ENCODE peak calls at places on chromosomes 5 and 9, in five cellular contexts. U, B, L, V and Z are unnamed samples.

GRCh38 chr5:127912411-127912810 is 171.2 kb upstream of the SLC12A2 start:
- DNase-seq in U (no peak), B (no peak), L (no peak), V (no peak), Z (no peak)

GRCh38 chr5:121497176-121497575 is 354.5 kb upstream of the FTMT start:
- DNase-seq in U (no peak), B (no peak), L (no peak), V (no peak), Z (no peak)

GRCh38 chr5:57386958-57387357 is 95.7 kb downstream of the ACTBL2 start:
- DNase-seq in U (no peak), B (no peak), L (no peak), V (no peak), Z (no peak)

GRCh38 chr5:95862636-95863382 is 40.3 kb upstream of the GLRX start:
- DNase-seq in U (no peak), B (no peak), L (no peak), V (peak; percentile 96), Z (no peak)

GRCh38 chr5:159210306-159210722 is 961 bp upstream of the RNF145 start:
- DNase-seq in U (peak; percentile 9), B (no peak), L (no peak), V (peak; percentile 53), Z (no peak)

GRCh38 chr9:105114318-105114717 is 130.1 kb upstream of the SLC44A1 start:
- DNase-seq in U (no peak), B (no peak), L (no peak), V (no peak), Z (no peak)

GRCh38 chr5:68848086-68848485 is 245.7 kb upstream of the SLC30A5 start:
- DNase-seq in U (no peak), B (no peak), L (no peak), V (no peak), Z (no peak)

GRCh38 chr5:37005946-37006540 is 129.5 kb downstream of the NIPBL start:
- DNase-seq in U (peak; percentile 28), B (no peak), L (peak; percentile 12), V (peak; percentile 7), Z (peak; percentile 7)

GRCh38 chr9:115939065-115939765 is 214.4 kb upstream of the PAPPA start:
- DNase-seq in U (no peak), B (no peak), L (no peak), V (no peak), Z (no peak)

DNA sequence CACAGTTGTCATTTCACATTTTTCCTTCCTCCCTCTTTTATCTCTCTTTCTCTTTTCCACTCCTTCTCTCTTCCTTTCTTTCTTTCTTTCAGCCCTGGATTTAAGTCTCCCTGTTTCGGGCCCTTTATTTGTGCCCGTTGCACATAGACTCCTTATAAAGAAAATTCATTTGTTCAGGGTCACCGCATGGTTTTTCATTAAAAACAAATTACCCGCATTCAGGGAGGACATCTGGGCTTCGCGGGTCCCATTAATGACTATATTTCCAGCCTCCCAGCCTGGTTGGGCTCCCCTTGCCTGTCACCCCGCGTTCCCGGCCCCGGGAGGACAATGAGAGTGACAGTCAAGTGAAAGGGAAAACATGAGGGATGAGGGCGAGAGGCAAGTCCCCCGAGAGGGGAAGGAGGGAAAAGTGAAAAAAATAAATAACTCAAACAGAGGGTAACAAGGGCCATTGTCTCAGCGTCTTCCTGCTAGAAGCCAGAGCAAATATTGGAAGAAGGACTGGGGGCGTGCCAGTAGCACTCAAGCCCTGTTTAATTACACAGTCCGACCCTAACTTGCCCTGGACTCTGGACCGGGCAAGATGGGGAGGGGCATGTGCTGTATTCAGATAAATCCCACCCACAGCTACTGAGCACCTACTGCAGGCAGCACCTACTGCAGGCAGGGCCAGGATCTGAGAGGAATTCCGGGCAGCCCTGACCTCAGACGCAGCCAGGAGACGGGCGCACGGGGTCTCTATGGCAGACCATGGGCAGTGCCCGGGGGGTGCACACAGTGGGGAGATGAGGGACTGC is 166.2 kb downstream of the PAX5 start:
- DNase-seq in U (no peak), B (no peak), L (no peak), V (peak; percentile 98), Z (no peak)
- TF ChIP-seq FOXM1 in U (no peak), B (no peak), L (no peak), V (no peak), Z (no peak)

DNA sequence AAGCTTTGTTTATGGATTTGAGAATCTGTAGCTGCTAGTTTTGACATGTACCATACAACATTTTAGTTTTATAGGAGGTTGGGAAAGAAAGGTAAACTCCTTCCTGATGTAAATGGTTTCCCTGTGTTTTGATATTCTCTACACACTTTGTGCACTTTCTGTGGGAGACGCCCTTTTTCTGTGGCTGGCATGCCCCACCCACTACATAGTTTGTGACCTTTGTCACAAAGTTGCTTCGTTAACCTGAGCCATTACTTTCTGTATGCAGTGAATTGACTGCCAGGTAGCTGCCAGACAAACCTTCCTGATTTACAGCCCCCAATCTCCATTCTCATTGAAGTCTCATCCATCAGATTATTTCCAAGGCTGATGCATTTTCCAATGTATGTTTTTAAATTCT is 90.6 kb downstream of the NLN start:
- DNase-seq in U (no peak), B (no peak), L (no peak), V (no peak), Z (no peak)
- TF ChIP-seq FOXM1 in U (no peak), B (no peak), L (no peak), V (no peak), Z (no peak)

DNA sequence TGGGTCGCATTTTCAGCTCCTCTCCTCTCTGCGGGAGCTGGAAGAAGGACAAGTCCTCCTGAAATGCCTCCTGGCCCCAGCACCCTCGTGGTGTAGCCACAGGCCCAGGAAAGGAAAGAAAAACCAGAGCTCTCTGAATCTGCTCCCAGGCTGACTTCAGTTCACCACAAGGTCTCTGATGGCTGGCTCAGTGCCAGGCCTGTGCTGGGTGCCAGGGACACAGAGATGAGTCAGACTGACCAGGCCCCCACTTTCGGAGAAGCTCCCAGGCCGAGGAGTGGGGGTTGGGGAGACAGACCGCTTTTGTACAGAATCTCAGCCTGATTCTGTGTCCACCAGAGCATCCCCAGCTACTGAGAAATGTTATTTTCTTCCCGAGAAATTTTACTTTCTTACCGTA is 12.1 kb downstream of the GLIPR2 start:
- DNase-seq in U (peak; percentile 94), B (peak; percentile 76), L (peak; percentile 45), V (peak; percentile 63), Z (no peak)
- TF ChIP-seq FOXM1 in U (no peak), B (peak; percentile 62), L (no peak), V (no peak), Z (no peak)

DNA sequence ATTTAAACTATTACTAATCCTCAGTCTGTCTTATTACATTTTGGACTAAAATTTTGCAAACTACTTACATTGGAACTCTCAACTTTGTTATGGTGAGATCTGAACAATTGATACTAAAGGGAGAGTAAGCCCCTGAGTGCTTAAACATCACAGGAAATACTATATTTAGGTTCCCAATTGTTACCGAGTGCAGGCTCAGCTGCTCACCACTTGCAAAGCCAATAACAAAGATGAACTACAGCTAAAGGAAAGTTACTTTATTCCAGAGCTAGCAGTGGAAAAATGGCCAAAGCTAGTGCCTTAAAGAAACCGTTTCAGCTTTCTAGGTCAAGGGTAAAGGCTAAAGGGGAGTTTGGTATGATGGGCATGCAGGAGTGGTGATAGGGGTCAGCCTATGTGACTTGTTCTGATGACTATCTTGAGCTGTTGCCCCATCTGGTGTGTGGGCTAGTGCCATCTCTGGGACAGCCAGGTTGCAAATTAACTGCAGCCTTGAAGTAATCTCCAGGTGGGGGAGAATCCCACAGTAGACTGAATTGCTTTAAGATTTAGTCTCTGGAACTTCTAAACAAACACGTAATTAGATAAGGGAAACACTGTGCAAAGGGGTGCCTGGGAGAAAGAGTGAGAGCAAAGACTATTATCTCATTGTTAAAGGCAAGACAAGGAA is 7.8 kb upstream of the NDUFB6 start:
- DNase-seq in U (no peak), B (no peak), L (no peak), V (peak; percentile 13), Z (no peak)
- TF ChIP-seq FOXM1 in U (no peak), B (no peak), L (no peak), V (no peak), Z (no peak)

DNA sequence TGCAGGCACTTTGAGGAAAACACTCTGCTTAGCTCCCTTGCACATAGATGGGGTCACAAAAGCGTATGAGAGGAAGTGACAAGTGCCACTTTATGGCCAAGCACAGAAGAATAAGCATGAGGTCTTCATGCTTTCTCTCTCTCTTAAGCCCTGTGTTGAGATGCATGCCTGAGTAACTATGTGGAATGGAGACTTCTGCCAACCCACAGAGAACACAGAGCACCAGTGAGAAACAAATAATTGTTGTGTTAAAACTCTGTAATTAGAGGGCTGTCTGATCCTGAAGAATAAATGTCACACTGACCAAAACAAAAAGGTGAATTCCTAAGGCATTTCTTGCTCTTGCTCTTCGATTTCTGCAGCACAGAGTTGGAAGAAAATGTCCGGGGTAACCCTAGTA is 488.5 kb downstream of the CTNND2 start:
- DNase-seq in U (no peak), B (no peak), L (no peak), V (no peak), Z (no peak)
- TF ChIP-seq FOXM1 in U (no peak), B (no peak), L (no peak), V (no peak), Z (no peak)

GRCh38 chr9:35666045-35666444 is 1.1 kb upstream of the ARHGEF39 start:
- DNase-seq in U (no peak), B (no peak), L (no peak), V (no peak), Z (no peak)

GRCh38 chr9:35667939-35668338 is 2.9 kb upstream of the ARHGEF39 start:
- DNase-seq in U (no peak), B (no peak), L (no peak), V (no peak), Z (no peak)

GRCh38 chr9:35673132-35673997 is at the start of gene CA9:
- DNase-seq in U (no peak), B (no peak), L (no peak), V (peak; percentile 25), Z (no peak)

GRCh38 chr9:35666547-35666946 is 1.6 kb upstream of the ARHGEF39 start:
- DNase-seq in U (no peak), B (no peak), L (no peak), V (no peak), Z (no peak)

DNA sequence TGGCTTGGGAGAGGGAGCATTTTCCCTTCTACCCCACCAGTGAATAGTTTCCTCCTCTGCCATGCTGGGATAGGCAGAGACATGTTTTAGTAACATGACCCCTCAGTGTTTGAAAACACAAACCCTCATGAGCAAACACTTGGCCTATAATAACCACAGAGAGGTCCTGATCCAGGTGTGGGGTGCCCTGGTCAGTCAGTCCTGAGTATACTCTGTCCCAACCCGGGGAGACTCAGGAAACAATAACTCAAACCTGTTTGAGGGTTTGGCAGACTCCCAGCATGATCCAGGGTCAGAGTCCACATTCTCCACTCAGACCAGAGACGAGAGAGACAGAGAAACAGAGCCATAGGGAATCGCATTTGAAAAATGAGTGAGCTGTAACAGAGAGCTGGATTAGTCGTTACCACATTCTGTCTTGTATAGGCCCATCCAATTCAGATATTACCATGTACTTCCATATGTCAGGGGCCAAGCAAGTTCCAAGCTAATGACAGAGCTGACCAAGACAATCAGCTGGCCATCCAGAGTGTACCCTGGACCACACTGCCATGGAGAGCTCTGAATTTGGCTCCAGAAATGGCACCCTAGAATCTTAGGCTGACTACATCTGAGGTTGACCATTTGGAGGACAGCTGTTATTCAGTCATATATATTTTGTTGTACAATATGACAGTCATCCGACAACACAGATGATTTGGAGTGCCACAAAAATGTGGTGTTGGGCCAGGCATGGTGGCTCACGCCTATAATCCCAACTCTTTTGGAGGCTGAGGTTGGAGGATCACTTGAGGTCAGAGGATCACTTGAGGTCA is 4.2 kb upstream of the CA9 start:
- DNase-seq in U (no peak), B (no peak), L (no peak), V (peak; percentile 98), Z (no peak)
- TF ChIP-seq FOXM1 in U (no peak), B (no peak), L (no peak), V (no peak), Z (no peak)

GRCh38 chr5:111779260-111780254 is 22.6 kb upstream of the NREP start:
- DNase-seq in U (no peak), B (no peak), L (no peak), V (no peak), Z (no peak)
- TF ChIP-seq FOXM1 in U (no peak), B (no peak), L (no peak), V (no peak), Z (no peak)